ENCODE peak calls at places on chromosome 19, in eight cellular contexts. One of them, this sample, is unnamed.
A peak's percentile ranks its signal among the peaks of the same experiment; 100 is the strongest.

GRCh38 chr19:1833540-1833939 is 14.7 kb downstream of the REXO1 start:
- DNase-seq in breast epithelium: no peak
- DNase-seq in CD8-positive, alpha-beta memory T cell: no peak
- DNase-seq in spleen: peak; percentile 88
- DNase-seq in IMR-90: no peak
- DNase-seq in cardiac muscle cell: no peak
- DNase-seq in upper lobe of right lung: no peak
- DNase-seq in esophagus squamous epithelium: no peak
- DNase-seq in this sample: no peak

GRCh38 chr19:4267101-4267900 is 11.8 kb upstream of the SHD start:
- DNase-seq in breast epithelium: no peak
- DNase-seq in CD8-positive, alpha-beta memory T cell: peak; percentile 17
- DNase-seq in spleen: peak; percentile 85
- DNase-seq in IMR-90: peak; percentile 37
- DNase-seq in cardiac muscle cell: peak; percentile 45
- DNase-seq in upper lobe of right lung: peak; percentile 75
- DNase-seq in esophagus squamous epithelium: no peak
- DNase-seq in this sample: no peak

GRCh38 chr19:3413796-3414327 is 47.5 kb downstream of the NFIC start:
- DNase-seq in breast epithelium: no peak
- DNase-seq in CD8-positive, alpha-beta memory T cell: no peak
- DNase-seq in spleen: no peak
- DNase-seq in IMR-90: no peak
- DNase-seq in cardiac muscle cell: no peak
- DNase-seq in upper lobe of right lung: no peak
- DNase-seq in esophagus squamous epithelium: no peak
- DNase-seq in this sample: no peak

GRCh38 chr19:7871280-7871529 is 3.0 kb downstream of the PRR36 start:
- DNase-seq in breast epithelium: no peak
- DNase-seq in CD8-positive, alpha-beta memory T cell: no peak
- DNase-seq in spleen: no peak
- DNase-seq in IMR-90: no peak
- DNase-seq in cardiac muscle cell: no peak
- DNase-seq in upper lobe of right lung: no peak
- DNase-seq in esophagus squamous epithelium: no peak
- DNase-seq in this sample: no peak

GRCh38 chr19:34808566-34808965 is 35.6 kb upstream of the ZNF599 start:
- DNase-seq in breast epithelium: no peak
- DNase-seq in CD8-positive, alpha-beta memory T cell: no peak
- DNase-seq in spleen: no peak
- DNase-seq in IMR-90: peak; percentile 67
- DNase-seq in cardiac muscle cell: peak; percentile 73
- DNase-seq in upper lobe of right lung: no peak
- DNase-seq in esophagus squamous epithelium: no peak
- DNase-seq in this sample: no peak

GRCh38 chr19:10855879-10856522 is 7.8 kb downstream of the C19orf38 start:
- DNase-seq in breast epithelium: no peak
- DNase-seq in CD8-positive, alpha-beta memory T cell: no peak
- DNase-seq in spleen: no peak
- DNase-seq in IMR-90: no peak
- DNase-seq in cardiac muscle cell: peak; percentile 25
- DNase-seq in upper lobe of right lung: no peak
- DNase-seq in esophagus squamous epithelium: no peak
- DNase-seq in this sample: no peak

GRCh38 chr19:50258918-50259372 is 55.5 kb downstream of the MYH14 start:
- DNase-seq in breast epithelium: no peak
- DNase-seq in CD8-positive, alpha-beta memory T cell: no peak
- DNase-seq in spleen: no peak
- DNase-seq in IMR-90: no peak
- DNase-seq in cardiac muscle cell: peak; percentile 5
- DNase-seq in upper lobe of right lung: no peak
- DNase-seq in esophagus squamous epithelium: no peak
- DNase-seq in this sample: no peak

GRCh38 chr19:10828981-10829821 is 6.8 kb downstream of the TMED1 start:
- DNase-seq in breast epithelium: no peak
- DNase-seq in CD8-positive, alpha-beta memory T cell: no peak
- DNase-seq in spleen: peak; percentile 75
- DNase-seq in IMR-90: no peak
- DNase-seq in cardiac muscle cell: no peak
- DNase-seq in upper lobe of right lung: no peak
- DNase-seq in esophagus squamous epithelium: no peak
- DNase-seq in this sample: no peak

GRCh38 chr19:35153701-35154534 is 617 bp upstream of the FXYD5 start:
- DNase-seq in breast epithelium: no peak
- DNase-seq in CD8-positive, alpha-beta memory T cell: peak; percentile 61
- DNase-seq in spleen: peak; percentile 91
- DNase-seq in IMR-90: no peak
- DNase-seq in cardiac muscle cell: peak; percentile 48
- DNase-seq in upper lobe of right lung: peak; percentile 82
- DNase-seq in esophagus squamous epithelium: no peak
- DNase-seq in this sample: no peak

GRCh38 chr19:5958851-5959122 is 19.2 kb downstream of the RANBP3 start:
- DNase-seq in breast epithelium: no peak
- DNase-seq in CD8-positive, alpha-beta memory T cell: no peak
- DNase-seq in spleen: no peak
- DNase-seq in IMR-90: no peak
- DNase-seq in cardiac muscle cell: no peak
- DNase-seq in upper lobe of right lung: no peak
- DNase-seq in esophagus squamous epithelium: no peak
- DNase-seq in this sample: no peak
- H3K27ac ChIP-seq in breast epithelium: no peak overlapping the region
- H3K27ac ChIP-seq in CD8-positive, alpha-beta memory T cell: no peak overlapping the region
- H3K27ac ChIP-seq in spleen: peak overlapping the region; percentile 39
- H3K27ac ChIP-seq in IMR-90: no peak overlapping the region
- H3K27ac ChIP-seq in cardiac muscle cell: peak overlapping the region; percentile 82
- H3K27ac ChIP-seq in upper lobe of right lung: no peak overlapping the region
- H3K27ac ChIP-seq in esophagus squamous epithelium: no peak overlapping the region
- H3K27ac ChIP-seq in this sample: no peak overlapping the region

GRCh38 chr19:44025217-44025936 is at the start of gene ZNF222:
- DNase-seq in breast epithelium: peak; percentile 67
- DNase-seq in CD8-positive, alpha-beta memory T cell: peak; percentile 67
- DNase-seq in spleen: peak; percentile 94
- DNase-seq in IMR-90: peak; percentile 92
- DNase-seq in cardiac muscle cell: peak; percentile 93
- DNase-seq in upper lobe of right lung: peak; percentile 86
- DNase-seq in esophagus squamous epithelium: peak; percentile 27
- DNase-seq in this sample: peak; percentile 56
- H3K27ac ChIP-seq in breast epithelium: peak within 1 kb of the TSS; percentile 41
- H3K27ac ChIP-seq in CD8-positive, alpha-beta memory T cell: peak within 1 kb of the TSS; percentile 62
- H3K27ac ChIP-seq in spleen: peak within 1 kb of the TSS; percentile 60
- H3K27ac ChIP-seq in IMR-90: peak within 1 kb of the TSS; percentile 74
- H3K27ac ChIP-seq in cardiac muscle cell: peak within 1 kb of the TSS; percentile 86
- H3K27ac ChIP-seq in upper lobe of right lung: peak within 1 kb of the TSS; percentile 62
- H3K27ac ChIP-seq in esophagus squamous epithelium: peak within 1 kb of the TSS; percentile 72
- H3K27ac ChIP-seq in this sample: peak within 1 kb of the TSS; percentile 19

DNA sequence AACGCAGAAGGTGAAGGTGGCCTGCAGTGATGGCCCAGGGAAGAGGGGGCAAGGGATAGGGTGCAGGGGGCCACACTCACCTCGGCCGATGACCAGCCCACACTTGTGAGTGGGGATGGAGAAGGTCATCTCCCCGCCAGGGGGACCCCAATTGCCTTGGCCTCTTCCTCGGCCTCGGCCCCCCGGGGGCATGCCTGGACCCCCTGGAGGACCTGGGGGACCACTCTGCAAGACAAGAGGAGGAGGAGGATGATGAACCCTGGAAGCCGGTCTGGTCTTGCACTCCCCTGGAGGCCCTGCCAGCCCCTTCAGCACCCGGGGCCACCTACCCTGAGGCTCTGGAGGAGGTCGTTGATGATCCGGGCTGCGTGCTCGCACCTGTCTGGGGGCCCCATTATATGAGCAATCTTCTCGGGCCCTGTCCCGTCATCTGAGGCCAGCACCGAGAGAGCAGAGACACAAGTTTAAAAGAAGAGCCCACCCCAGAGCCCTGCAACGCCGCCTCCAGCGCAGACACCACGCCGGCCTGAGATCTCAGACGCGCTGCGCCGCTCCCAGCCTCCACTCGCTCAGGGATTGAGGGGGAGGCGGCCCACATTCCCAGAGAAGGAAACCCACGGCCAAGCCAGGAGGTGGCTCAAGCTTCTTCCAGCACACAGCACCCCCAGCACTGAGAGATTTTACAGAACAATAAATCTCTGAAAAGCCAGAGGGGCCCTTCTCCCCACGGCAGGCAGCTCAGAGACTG is 7.8 kb downstream of the KHSRP start:
- DNase-seq in breast epithelium: no peak
- DNase-seq in CD8-positive, alpha-beta memory T cell: no peak
- DNase-seq in spleen: no peak
- DNase-seq in IMR-90: no peak
- DNase-seq in cardiac muscle cell: no peak
- DNase-seq in upper lobe of right lung: no peak
- DNase-seq in esophagus squamous epithelium: no peak
- DNase-seq in this sample: no peak
- H3K27ac ChIP-seq in breast epithelium: no peak overlapping the region
- H3K27ac ChIP-seq in CD8-positive, alpha-beta memory T cell: no peak overlapping the region
- H3K27ac ChIP-seq in spleen: no peak overlapping the region
- H3K27ac ChIP-seq in IMR-90: no peak overlapping the region
- H3K27ac ChIP-seq in cardiac muscle cell: no peak overlapping the region
- H3K27ac ChIP-seq in upper lobe of right lung: no peak overlapping the region
- H3K27ac ChIP-seq in esophagus squamous epithelium: no peak overlapping the region
- H3K27ac ChIP-seq in this sample: no peak overlapping the region

GRCh38 chr19:38721496-38721895 is 22.8 kb downstream of the CAPN12 start:
- DNase-seq in breast epithelium: no peak
- DNase-seq in CD8-positive, alpha-beta memory T cell: no peak
- DNase-seq in spleen: no peak
- DNase-seq in IMR-90: no peak
- DNase-seq in cardiac muscle cell: no peak
- DNase-seq in upper lobe of right lung: no peak
- DNase-seq in esophagus squamous epithelium: no peak
- DNase-seq in this sample: no peak
- H3K27ac ChIP-seq in breast epithelium: peak overlapping the region; percentile 92
- H3K27ac ChIP-seq in CD8-positive, alpha-beta memory T cell: no peak overlapping the region
- H3K27ac ChIP-seq in spleen: peak overlapping the region; percentile 79
- H3K27ac ChIP-seq in IMR-90: no peak overlapping the region
- H3K27ac ChIP-seq in cardiac muscle cell: peak overlapping the region; percentile 90
- H3K27ac ChIP-seq in upper lobe of right lung: no peak overlapping the region
- H3K27ac ChIP-seq in esophagus squamous epithelium: peak overlapping the region; percentile 80
- H3K27ac ChIP-seq in this sample: peak overlapping the region; percentile 99

GRCh38 chr19:36850646-36851442 is at the start of gene ZNF345:
- DNase-seq in breast epithelium: peak; percentile 87
- DNase-seq in CD8-positive, alpha-beta memory T cell: peak; percentile 85
- DNase-seq in spleen: peak; percentile 94
- DNase-seq in IMR-90: peak; percentile 94
- DNase-seq in cardiac muscle cell: peak; percentile 97
- DNase-seq in upper lobe of right lung: peak; percentile 93
- DNase-seq in esophagus squamous epithelium: peak; percentile 67
- DNase-seq in this sample: peak; percentile 77

GRCh38 chr19:36851898-36852297 is 1.2 kb downstream of the ZNF345 start:
- DNase-seq in breast epithelium: no peak
- DNase-seq in CD8-positive, alpha-beta memory T cell: no peak
- DNase-seq in spleen: no peak
- DNase-seq in IMR-90: no peak
- DNase-seq in cardiac muscle cell: no peak
- DNase-seq in upper lobe of right lung: no peak
- DNase-seq in esophagus squamous epithelium: no peak
- DNase-seq in this sample: no peak

GRCh38 chr19:36847968-36848367 is 2.7 kb upstream of the ZNF345 start:
- DNase-seq in breast epithelium: no peak
- DNase-seq in CD8-positive, alpha-beta memory T cell: no peak
- DNase-seq in spleen: no peak
- DNase-seq in IMR-90: no peak
- DNase-seq in cardiac muscle cell: no peak
- DNase-seq in upper lobe of right lung: no peak
- DNase-seq in esophagus squamous epithelium: no peak
- DNase-seq in this sample: no peak

DNA sequence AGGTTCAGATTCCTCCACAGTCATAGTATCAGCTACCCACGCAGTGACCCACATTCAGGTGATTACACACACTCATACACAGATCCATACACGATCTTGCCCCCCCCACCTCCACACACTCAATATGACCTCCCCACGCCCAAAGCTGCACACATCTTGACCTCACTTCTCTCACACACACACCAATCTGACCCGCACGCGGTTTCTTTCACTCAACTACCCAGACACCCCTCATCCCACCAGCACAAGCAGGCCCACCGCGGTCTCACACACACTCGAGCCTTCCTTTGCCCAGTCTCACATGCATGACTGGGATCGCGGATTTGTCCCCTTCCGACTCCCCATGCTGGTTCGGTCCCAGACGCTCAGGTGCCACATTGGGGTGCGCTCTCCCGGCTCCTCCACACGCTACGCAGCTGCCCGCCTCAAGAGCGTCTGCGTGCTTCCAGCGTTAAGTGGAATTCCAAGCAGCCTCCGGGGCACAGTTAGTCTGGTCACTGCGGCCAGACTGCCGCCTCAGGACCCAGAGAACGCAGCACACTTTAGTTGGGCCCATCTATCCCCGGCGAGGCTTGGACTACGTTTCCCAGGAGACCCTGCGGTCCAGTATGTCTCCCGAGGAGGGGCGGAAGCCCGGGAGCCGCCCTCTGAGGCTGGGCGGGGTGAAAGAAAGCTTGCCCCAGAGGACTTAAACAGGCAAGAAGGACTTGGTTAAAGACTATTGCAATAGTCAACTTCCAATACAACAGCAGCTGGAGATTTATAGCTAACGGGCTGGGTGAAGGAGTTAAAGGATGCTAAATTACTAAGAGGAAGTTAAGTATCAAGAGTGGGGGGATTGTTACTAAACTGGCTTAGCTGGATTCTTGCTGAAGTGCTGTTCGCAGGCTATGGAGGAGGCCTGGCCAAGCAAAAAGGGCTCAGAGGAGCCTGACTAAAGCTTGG is 703 bp upstream of the ZNF345 start:
- DNase-seq in breast epithelium: peak; percentile 81
- DNase-seq in CD8-positive, alpha-beta memory T cell: peak; percentile 84
- DNase-seq in spleen: peak; percentile 98
- DNase-seq in IMR-90: peak; percentile 89
- DNase-seq in cardiac muscle cell: peak; percentile 96
- DNase-seq in upper lobe of right lung: peak; percentile 95
- DNase-seq in esophagus squamous epithelium: peak; percentile 46
- DNase-seq in this sample: peak; percentile 87
- H3K27ac ChIP-seq in breast epithelium: peak overlapping the region; percentile 94
- H3K27ac ChIP-seq in CD8-positive, alpha-beta memory T cell: peak overlapping the region; percentile 68
- H3K27ac ChIP-seq in spleen: peak overlapping the region; percentile 88
- H3K27ac ChIP-seq in IMR-90: peak overlapping the region; percentile 83
- H3K27ac ChIP-seq in cardiac muscle cell: peak overlapping the region; percentile 81
- H3K27ac ChIP-seq in upper lobe of right lung: peak overlapping the region; percentile 91
- H3K27ac ChIP-seq in esophagus squamous epithelium: peak overlapping the region; percentile 95
- H3K27ac ChIP-seq in this sample: peak overlapping the region; percentile 94

GRCh38 chr19:54436561-54437229 is 12.3 kb upstream of the LENG8 start:
- DNase-seq in breast epithelium: no peak
- DNase-seq in CD8-positive, alpha-beta memory T cell: no peak
- DNase-seq in spleen: no peak
- DNase-seq in IMR-90: no peak
- DNase-seq in cardiac muscle cell: no peak
- DNase-seq in upper lobe of right lung: no peak
- DNase-seq in esophagus squamous epithelium: no peak
- DNase-seq in this sample: no peak
- H3K27ac ChIP-seq in breast epithelium: no peak overlapping the region
- H3K27ac ChIP-seq in CD8-positive, alpha-beta memory T cell: no peak overlapping the region
- H3K27ac ChIP-seq in spleen: no peak overlapping the region
- H3K27ac ChIP-seq in IMR-90: no peak overlapping the region
- H3K27ac ChIP-seq in cardiac muscle cell: no peak overlapping the region
- H3K27ac ChIP-seq in upper lobe of right lung: no peak overlapping the region
- H3K27ac ChIP-seq in esophagus squamous epithelium: no peak overlapping the region
- H3K27ac ChIP-seq in this sample: peak overlapping the region; percentile 86

This sample was measured in substantia nigra.